ENCODE peak calls at places on chromosomes 5 and 9, in six cellular contexts. B is tibial artery; S is psoas muscle; U is astrocyte; T is heart left ventricle; Q is CD8-positive, alpha-beta T cell. W is an unnamed sample.

GRCh38 chr9:122546196-122546595 is 6.7 kb upstream of the OR1N2 start:
- DNase-seq in T (no peak), Q (no peak), S (no peak), B (no peak), U (no peak), W (no peak)

GRCh38 chr9:83473488-83473971 is 64.7 kb downstream of the FRMD3 start:
- DNase-seq in S (no peak), T (no peak), B (no peak), U (no peak), Q (no peak), W (no peak)

GRCh38 chr9:107043886-107044285 is 180.9 kb downstream of the ZNF462 start:
- DNase-seq in T (no peak), B (no peak), Q (no peak), U (no peak), S (no peak), W (peak; percentile 42)

GRCh38 chr5:9781275-9781674 is 151.1 kb upstream of the TAS2R1 start:
- DNase-seq in B (no peak), Q (no peak), U (no peak), T (no peak), S (no peak), W (no peak)

GRCh38 chr5:141001854-141002666 is 35.8 kb downstream of the PCDHAC2 start:
- DNase-seq in Q (no peak), S (peak; percentile 10), B (no peak), U (no peak), T (peak; percentile 7), W (peak; percentile 64)

GRCh38 chr5:43658499-43658898 is 55.5 kb downstream of the NNT start:
- DNase-seq in T (no peak), U (peak; percentile 71), B (no peak), Q (no peak), S (no peak), W (no peak)

GRCh38 chr9:113930384-113930783 is 54.3 kb downstream of the ZNF618 start:
- DNase-seq in Q (no peak), T (no peak), U (no peak), B (peak; percentile 31), S (no peak), W (no peak)

GRCh38 chr9:22100626-22101025 is 91.5 kb upstream of the CDKN2B start:
- DNase-seq in S (no peak), B (no peak), Q (no peak), U (no peak), T (no peak), W (no peak)

GRCh38 chr5:58182287-58182841 is 277.5 kb downstream of the PLK2 start:
- DNase-seq in S (no peak), B (no peak), U (no peak), T (no peak), Q (no peak), W (no peak)

GRCh38 chr9:127561491-127562270 is 50.4 kb upstream of the STXBP1 start:
- DNase-seq in U (peak; percentile 99), B (peak; percentile 96), Q (no peak), S (peak; percentile 84), T (peak; percentile 79), W (peak; percentile 87)

GRCh38 chr5:8641796-8642505 is 773.0 kb downstream of the MTRR start:
- DNase-seq in S (no peak), U (no peak), B (no peak), Q (no peak), T (no peak), W (no peak)

GRCh38 chr5:72010395-72010794 is 96.9 kb upstream of the MAP1B start:
- DNase-seq in S (no peak), T (no peak), Q (no peak), B (no peak), U (no peak), W (no peak)

GRCh38 chr5:58022055-58022454 is 437.8 kb downstream of the PLK2 start:
- DNase-seq in S (no peak), T (no peak), B (no peak), Q (no peak), U (no peak), W (peak; percentile 35)

GRCh38 chr5:167982-168660 is 23.2 kb upstream of the LRRC14B start:
- DNase-seq in T (no peak), U (peak; percentile 98), B (peak; percentile 61), S (peak; percentile 8), Q (no peak), W (no peak)

GRCh38 chr5:115884704-115885103 is 43.0 kb downstream of the AP3S1 start:
- DNase-seq in B (no peak), Q (no peak), T (no peak), U (no peak), S (no peak), W (no peak)

GRCh38 chr9:71858812-71859211 is 52.2 kb downstream of the ABHD17B start:
- DNase-seq in S (no peak), Q (no peak), B (no peak), U (peak; percentile 28), T (no peak), W (no peak)

GRCh38 chr9:123401879-123402513 is 46.0 kb downstream of the CRB2 start:
- DNase-seq in Q (no peak), T (no peak), U (peak; percentile 20), B (no peak), S (no peak), W (no peak)

GRCh38 chr5:179973391-179973790 is 65.7 kb upstream of the TBC1D9B start:
- DNase-seq in T (no peak), U (no peak), Q (no peak), S (no peak), B (no peak), W (no peak)

GRCh38 chr5:163964650-163965049 is 459.2 kb downstream of the MAT2B start:
- DNase-seq in S (no peak), T (no peak), U (peak; percentile 32), B (no peak), Q (no peak), W (no peak)

GRCh38 chr5:16542275-16542674 is 74.5 kb downstream of the RETREG1 start:
- DNase-seq in T (no peak), Q (no peak), U (no peak), B (no peak), S (no peak), W (no peak)

GRCh38 chr9:76526026-76526425 is 67.0 kb downstream of the GCNT1 start:
- DNase-seq in T (no peak), U (no peak), Q (no peak), B (no peak), S (no peak), W (no peak)

GRCh38 chr5:147098233-147098790 is 136.5 kb upstream of the STK32A start:
- DNase-seq in B (no peak), U (peak; percentile 76), T (peak; percentile 30), S (no peak), Q (no peak), W (peak; percentile 22)

GRCh38 chr9:124940521-124940893 is 376 bp downstream of the GOLGA1 start:
- DNase-seq in Q (no peak), B (no peak), T (no peak), U (no peak), S (no peak), W (no peak)

GRCh38 chr9:79542735-79543504 is 28.8 kb upstream of the TLE4 start:
- DNase-seq in B (no peak), T (no peak), U (no peak), S (no peak), Q (no peak), W (no peak)

GRCh38 chr9:17004500-17004899 is 130.3 kb upstream of the CNTLN start:
- DNase-seq in Q (no peak), B (no peak), T (no peak), U (peak; percentile 14), S (no peak), W (no peak)

GRCh38 chr5:159906957-159907356 is 9.3 kb upstream of the ADRA1B start:
- DNase-seq in U (no peak), B (no peak), T (no peak), S (no peak), Q (no peak), W (no peak)

GRCh38 chr9:113876806-113877236 is 712 bp downstream of the ZNF618 start:
- DNase-seq in Q (no peak), B (no peak), S (no peak), T (no peak), U (no peak), W (no peak)

GRCh38 chr5:93017854-93018253 is 563.2 kb downstream of the NR2F1-AS1 start:
- DNase-seq in Q (no peak), U (peak; percentile 84), S (no peak), T (no peak), B (no peak), W (no peak)

DNA sequence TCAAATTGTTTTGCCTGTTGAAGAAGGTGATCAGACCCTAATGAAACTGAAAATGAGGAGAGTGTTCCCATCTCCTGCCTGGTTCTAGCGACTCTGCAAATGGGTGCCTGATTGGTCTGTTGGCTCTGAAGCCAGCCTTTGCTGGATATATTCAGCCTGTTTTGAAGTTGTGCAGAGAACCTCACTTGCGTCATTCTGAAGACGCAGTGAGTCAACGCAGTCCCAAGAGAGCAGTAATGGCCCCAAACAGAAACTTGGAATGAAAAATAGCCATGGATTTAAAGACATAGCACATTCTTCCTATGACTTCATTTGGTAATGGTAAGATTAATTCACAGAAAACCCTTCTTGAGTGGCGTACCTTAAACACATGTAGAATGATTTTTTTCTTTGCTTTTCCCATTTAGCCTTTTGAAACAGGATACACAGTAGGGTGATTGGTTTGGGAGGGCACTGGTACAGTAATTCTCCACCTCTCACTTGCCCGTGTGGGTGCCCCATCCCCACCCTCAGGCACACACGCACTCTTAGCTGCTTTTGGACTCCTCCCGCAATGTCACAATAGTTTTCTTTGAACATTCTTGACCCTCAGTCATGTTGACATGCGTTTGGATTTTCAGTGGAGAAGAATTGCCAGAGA is 54.1 kb upstream of the ABL1 start:
- DNase-seq in Q (no peak), T (peak; percentile 79), S (peak; percentile 69), B (peak; percentile 93), U (peak; percentile 91), W (peak; percentile 83)
- H3K4me3 ChIP-seq in Q (no peak overlapping the region), T (peak overlapping the region; percentile 39), S (peak overlapping the region; percentile 42), B (peak overlapping the region; percentile 58), U (no peak overlapping the region), W (no peak overlapping the region)

DNA sequence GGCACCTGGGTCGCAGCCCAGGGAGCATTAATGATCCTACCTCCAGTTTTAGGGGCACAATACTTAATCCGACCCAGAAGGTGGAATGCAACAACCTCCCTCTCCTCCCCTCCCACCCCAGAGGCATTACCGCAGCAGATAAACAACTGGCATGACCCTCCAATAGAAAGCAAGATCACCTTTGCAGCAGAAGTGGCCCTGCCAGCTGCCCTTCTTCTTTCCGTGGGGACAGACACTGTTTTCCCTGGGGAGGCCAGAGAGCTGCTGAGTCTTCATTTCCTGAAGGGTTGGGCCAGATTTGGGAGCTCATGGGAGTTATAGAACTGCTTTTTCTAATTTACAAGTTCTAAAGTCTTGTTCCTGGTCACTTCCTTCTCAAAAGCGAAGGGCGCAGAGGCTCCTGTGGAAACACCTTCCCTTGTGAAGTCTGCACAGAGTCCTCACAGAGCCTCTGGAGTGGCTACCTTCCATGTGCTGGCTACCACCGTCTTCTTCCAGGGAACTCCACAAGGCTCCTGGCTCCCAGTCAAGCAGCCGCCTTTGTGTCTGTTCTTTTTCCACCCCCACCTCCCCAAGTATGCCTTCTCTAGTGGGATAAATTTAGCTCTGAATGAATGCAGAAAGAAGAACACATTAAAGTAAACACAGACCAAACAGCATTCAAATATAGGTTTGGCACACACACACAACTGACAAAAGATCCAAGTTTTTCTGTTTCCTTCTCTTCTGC is 8.0 kb upstream of the PALM2AKAP2 start:
- DNase-seq in Q (no peak), S (no peak), B (no peak), U (peak; percentile 75), T (peak; percentile 69), W (peak; percentile 75)
- H3K27ac ChIP-seq in Q (no peak overlapping the region), S (no peak overlapping the region), B (no peak overlapping the region), U (peak overlapping the region; percentile 30), T (peak overlapping the region; percentile 68), W (peak overlapping the region; percentile 57)

GRCh38 chr5:151062405-151063135 is 18.3 kb downstream of the TNIP1 start:
- DNase-seq in U (no peak), Q (no peak), S (no peak), T (no peak), B (no peak), W (no peak)
- H3K4me3 ChIP-seq in U (no peak overlapping the region), Q (no peak overlapping the region), S (peak overlapping the region; percentile 12), T (no peak overlapping the region), B (no peak overlapping the region), W (no peak overlapping the region)

GRCh38 chr5:177372534-177372896 is 11.7 kb upstream of the SLC34A1 start:
- DNase-seq in T (no peak), B (no peak), Q (no peak), U (no peak), S (no peak), W (no peak)
- H3K27ac ChIP-seq in T (no peak overlapping the region), B (no peak overlapping the region), Q (no peak overlapping the region), U (no peak overlapping the region), S (no peak overlapping the region), W (no peak overlapping the region)